ENCODE peak calls at places on chromosomes 2 and 18, in four cellular contexts. A, V, G and D are unnamed samples.

GRCh38 chr18:7117390-7118355 is at the start of gene LAMA1:
- DNase-seq in G (no peak), V (peak; percentile 89), A (no peak), D (no peak)

GRCh38 chr2:45980161-45980852 is 316.9 kb upstream of the EPAS1 start:
- DNase-seq in A (no peak), G (no peak), V (no peak), D (no peak)

GRCh38 chr18:57249109-57249508 is 102.2 kb downstream of the BOD1L2 start:
- DNase-seq in A (no peak), G (no peak), V (no peak), D (no peak)

GRCh38 chr18:10412933-10413332 is 41.5 kb upstream of the APCDD1 start:
- DNase-seq in V (no peak), A (no peak), G (no peak), D (peak; percentile 8)

GRCh38 chr2:161173541-161174194 is 13.4 kb downstream of the TANK start:
- DNase-seq in G (no peak), A (no peak), V (no peak), D (no peak)

GRCh38 chr2:98867539-98868309 is 68.3 kb downstream of the CRACDL start:
- DNase-seq in V (no peak), G (no peak), A (no peak), D (no peak)

GRCh38 chr18:50079571-50080295 is 115.2 kb downstream of the MYO5B start:
- DNase-seq in V (no peak), G (no peak), A (no peak), D (no peak)

GRCh38 chr2:157727693-157728092 is 99.0 kb upstream of the ACVR1C start:
- DNase-seq in G (no peak), A (no peak), V (no peak), D (no peak)

GRCh38 chr18:47775961-47776360 is 154.5 kb downstream of the SMAD2 start:
- DNase-seq in A (peak; percentile 37), G (no peak), V (no peak), D (peak; percentile 70)

GRCh38 chr2:98396745-98397355 is 47.8 kb upstream of the INPP4A start:
- DNase-seq in A (no peak), V (no peak), G (no peak), D (no peak)

GRCh38 chr2:231920366-231920765 is 5.8 kb downstream of the NPPC start:
- DNase-seq in G (no peak), V (no peak), A (no peak), D (no peak)

GRCh38 chr2:108220942-108221541 is 18.7 kb upstream of the SULT1C3 start:
- DNase-seq in A (no peak), V (no peak), G (no peak), D (no peak)

GRCh38 chr18:23238651-23239349 is 103.5 kb downstream of the CABLES1 start:
- DNase-seq in G (no peak), A (no peak), V (no peak), D (no peak)

GRCh38 chr2:178296394-178297090 is 102.2 kb downstream of the OSBPL6 start:
- DNase-seq in G (no peak), V (no peak), A (no peak), D (no peak)

GRCh38 chr2:96238266-96238665 is 27.5 kb downstream of the TMEM127 start:
- DNase-seq in V (no peak), G (no peak), A (no peak), D (no peak)

GRCh38 chr2:107582487-107582886 is 244.2 kb upstream of the RGPD4 start:
- DNase-seq in G (no peak), A (no peak), V (no peak), D (no peak)

GRCh38 chr2:201972621-201973255 is 60.9 kb upstream of the FZD7 start:
- DNase-seq in V (no peak), A (no peak), G (no peak), D (no peak)

GRCh38 chr2:16653799-16654198 is 11.8 kb downstream of the CYRIA start:
- DNase-seq in V (no peak), G (no peak), A (no peak), D (no peak)

GRCh38 chr2:112626604-112627059 is 19.1 kb upstream of the SLC20A1 start:
- DNase-seq in G (no peak), V (peak; percentile 79), A (peak; percentile 78), D (no peak)

GRCh38 chr2:112622528-112622849 is 23.2 kb upstream of the SLC20A1 start:
- DNase-seq in A (peak; percentile 58), V (no peak), G (no peak), D (no peak)

GRCh38 chr2:112625474-112626114 is 20.1 kb upstream of the SLC20A1 start:
- DNase-seq in G (no peak), A (no peak), V (no peak), D (no peak)

GRCh38 chr2:112621792-112622527 is 23.8 kb upstream of the SLC20A1 start:
- DNase-seq in V (no peak), G (no peak), A (no peak), D (peak; percentile 39)

DNA sequence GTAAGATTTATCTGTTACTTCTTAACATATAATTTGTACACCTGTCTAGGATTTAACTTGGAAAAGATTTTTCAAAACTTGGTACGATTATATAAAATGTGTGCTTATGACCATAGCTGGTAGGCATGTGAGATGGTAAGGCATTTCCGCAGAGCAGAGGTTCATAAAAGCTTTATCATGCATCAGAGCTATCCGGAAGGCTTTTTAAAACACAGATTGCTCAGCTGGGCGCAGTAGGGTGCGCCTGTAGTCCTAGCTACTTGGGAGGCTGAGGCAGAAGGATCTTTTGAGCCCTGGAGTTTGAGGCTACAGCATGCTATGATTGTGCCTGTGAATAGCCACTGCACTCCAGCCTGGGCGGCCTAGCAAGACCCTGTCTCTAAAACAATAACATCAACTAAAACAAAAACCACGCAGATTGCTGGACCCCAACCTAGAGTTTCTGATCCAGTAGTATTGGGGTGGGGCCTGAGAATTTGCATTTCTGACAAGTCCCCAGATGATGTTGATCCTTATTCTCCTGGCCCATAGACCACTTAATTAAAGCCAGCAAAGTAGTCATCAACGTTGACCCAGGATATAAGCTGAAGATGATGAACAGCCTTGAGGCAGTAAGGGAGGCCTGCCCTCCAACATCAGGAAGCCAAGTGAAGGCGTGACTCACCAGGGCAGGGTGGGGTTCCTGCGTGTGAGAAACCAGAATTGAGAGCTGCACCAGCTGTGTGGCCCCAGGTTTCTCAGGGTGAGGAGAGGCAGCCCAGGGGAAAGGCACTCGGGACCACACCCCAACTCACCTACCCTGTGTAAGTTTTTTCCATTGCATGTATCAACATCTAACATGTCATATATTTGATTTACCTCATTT is 21.6 kb upstream of the SLC20A1 start:
- DNase-seq in G (peak; percentile 56), V (no peak), A (peak; percentile 74), D (no peak)
- TF ChIP-seq JUND in G (peak; percentile 85), V (peak; percentile 75), A (peak; percentile 90), D (no peak)

GRCh38 chr18:74196220-74197119 is 48.1 kb downstream of the TIMM21 start:
- DNase-seq in A (peak; percentile 65), G (peak; percentile 42), V (peak; percentile 87), D (peak; percentile 53)
- TF ChIP-seq JUND in A (no peak), G (no peak), V (no peak), D (no peak)

DNA sequence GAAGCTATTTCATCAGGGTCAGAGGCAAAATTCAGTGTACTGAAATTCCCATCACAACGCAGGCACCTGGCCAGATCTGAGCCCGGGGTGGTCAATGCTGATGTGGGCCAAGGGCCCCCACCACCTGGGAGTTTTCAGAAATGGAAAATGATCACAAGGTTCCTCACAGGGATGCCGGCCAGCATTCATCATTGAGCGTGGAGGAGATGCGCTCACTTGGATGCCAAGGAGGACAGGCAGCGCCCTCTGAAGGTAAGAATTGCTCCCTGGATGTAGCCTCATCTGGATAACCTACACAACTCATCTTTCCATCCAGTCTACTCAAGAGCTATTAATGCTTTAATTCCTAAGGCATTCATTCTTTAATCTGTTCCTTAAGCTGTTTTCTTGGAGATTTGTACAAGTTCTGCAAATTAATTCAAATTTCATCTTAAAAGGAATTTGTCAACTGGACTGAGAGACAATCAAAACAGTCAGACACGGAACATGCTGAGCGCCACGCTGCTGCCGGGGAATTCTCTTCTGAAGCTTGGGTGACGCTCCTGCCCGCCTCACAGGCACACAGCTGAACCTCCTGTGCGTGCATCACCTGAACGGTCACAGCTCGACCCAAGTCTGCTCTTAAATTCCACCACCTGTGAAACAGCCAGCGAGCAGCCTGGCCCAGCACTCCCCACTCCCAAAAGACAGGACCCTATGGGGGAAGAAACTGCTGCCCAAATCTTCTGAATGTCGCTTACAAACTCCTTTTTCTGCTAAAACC is 206.7 kb downstream of the HDAC4 start:
- DNase-seq in V (no peak), A (no peak), G (no peak), D (no peak)
- TF ChIP-seq JUND in V (no peak), A (no peak), G (no peak), D (no peak)

GRCh38 chr2:84894758-84895520 is 10.5 kb upstream of the TMSB10 start:
- DNase-seq in G (no peak), A (no peak), V (no peak), D (no peak)
- TF ChIP-seq JUND in G (no peak), A (no peak), V (peak; percentile 44), D (no peak)

GRCh38 chr2:19752500-19752899 is 149.3 kb downstream of the TTC32 start:
- DNase-seq in A (no peak), G (no peak), V (no peak), D (no peak)
- TF ChIP-seq JUND in A (no peak), G (no peak), V (no peak), D (no peak)

GRCh38 chr2:855177-855576 is 95.5 kb upstream of the SNTG2 start:
- DNase-seq in G (no peak), V (no peak), A (no peak), D (no peak)
- TF ChIP-seq JUND in G (no peak), V (no peak), A (no peak), D (no peak)

DNA sequence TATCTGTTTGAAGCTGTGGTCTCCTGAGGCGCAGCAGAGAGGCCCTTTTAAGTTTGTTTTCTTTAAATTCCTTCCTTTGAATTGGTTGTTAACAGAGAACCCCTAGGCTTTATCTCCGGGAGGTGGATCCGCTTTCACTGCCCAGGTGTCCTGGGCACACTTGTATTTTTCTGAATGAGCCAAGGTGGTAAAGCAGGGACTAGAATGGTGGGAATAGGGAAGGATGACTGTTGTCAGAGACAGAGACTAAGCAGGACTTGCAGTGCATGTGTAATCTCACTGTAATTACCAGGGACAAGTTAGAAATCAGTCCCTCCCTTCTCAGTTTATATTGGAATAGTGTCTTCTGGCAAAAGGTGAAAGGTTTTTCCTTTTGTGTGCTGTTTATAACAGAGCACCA is 72.8 kb downstream of the PHLPP1 start:
- DNase-seq in V (no peak), G (no peak), A (no peak), D (no peak)
- TF ChIP-seq JUND in V (no peak), G (no peak), A (no peak), D (no peak)